ENCODE peak calls at places on chromosomes 12 and 14, in ten cellular contexts. Q, L, G, P, N, I, V, E, C and Z are unnamed samples.

GRCh38 chr12:65490193-65490592 is 211.7 kb downstream of the MSRB3 start:
- DNase-seq in Q (no peak), L (no peak), G (no peak), P (no peak), N (peak; percentile 30), I (no peak), V (no peak), E (no peak), C (no peak), Z (no peak)

GRCh38 chr14:100644784-100645183 is 57.6 kb upstream of the BEGAIN start:
- DNase-seq in Q (no peak), L (no peak), G (no peak), P (no peak), N (no peak), I (no peak), V (no peak), E (no peak), C (no peak), Z (no peak)

GRCh38 chr12:72098622-72099021 is 160.0 kb downstream of the TPH2 start:
- DNase-seq in Q (peak; percentile 38), L (no peak), G (no peak), P (no peak), N (no peak), I (no peak), V (no peak), E (no peak), C (no peak), Z (no peak)

GRCh38 chr12:60689137-60689536 is 1093.3 kb downstream of the SLC16A7 start:
- DNase-seq in Q (no peak), L (no peak), G (no peak), P (no peak), N (no peak), I (no peak), V (no peak), E (no peak), C (no peak), Z (no peak)

GRCh38 chr12:120536064-120536791 is 2.1 kb downstream of the RNF10 start:
- DNase-seq in Q (no peak), L (no peak), G (peak; percentile 17), P (no peak), N (no peak), I (no peak), V (no peak), E (peak; percentile 27), C (no peak), Z (no peak)

GRCh38 chr12:130081420-130081819 is 80.8 kb upstream of the FZD10 start:
- DNase-seq in Q (no peak), L (no peak), G (no peak), P (no peak), N (no peak), I (no peak), V (no peak), E (no peak), C (no peak), Z (no peak)

GRCh38 chr12:32470936-32471335 is 71.6 kb downstream of the FGD4 start:
- DNase-seq in Q (no peak), L (no peak), G (no peak), P (no peak), N (no peak), I (no peak), V (no peak), E (no peak), C (no peak), Z (no peak)

GRCh38 chr14:89660183-89660582 is 243.2 kb upstream of the FOXN3 start:
- DNase-seq in Q (peak; percentile 27), L (peak; percentile 18), G (no peak), P (no peak), N (no peak), I (no peak), V (no peak), E (no peak), C (no peak), Z (no peak)

GRCh38 chr12:27488479-27488878 is 35.5 kb upstream of the PPFIBP1 start:
- DNase-seq in Q (no peak), L (no peak), G (no peak), P (no peak), N (peak; percentile 14), I (no peak), V (no peak), E (no peak), C (no peak), Z (no peak)

GRCh38 chr12:19945559-19946485 is 422.5 kb upstream of the PDE3A start:
- DNase-seq in Q (no peak), L (no peak), G (no peak), P (no peak), N (no peak), I (no peak), V (no peak), E (no peak), C (no peak), Z (no peak)

GRCh38 chr12:85759217-85759616 is 77.0 kb downstream of the RASSF9 start:
- DNase-seq in Q (no peak), L (no peak), G (no peak), P (no peak), N (no peak), I (no peak), V (no peak), E (no peak), C (no peak), Z (no peak)

GRCh38 chr14:36676236-36676635 is 14.6 kb downstream of the PAX9 start:
- DNase-seq in Q (no peak), L (no peak), G (no peak), P (no peak), N (no peak), I (no peak), V (no peak), E (no peak), C (no peak), Z (no peak)

GRCh38 chr14:103801459-103801858 is 45.9 kb downstream of the PPP1R13B start:
- DNase-seq in Q (peak; percentile 83), L (no peak), G (no peak), P (no peak), N (peak; percentile 40), I (no peak), V (peak; percentile 77), E (no peak), C (no peak), Z (no peak)

GRCh38 chr14:30656190-30656632 is 34.1 kb downstream of the SCFD1 start:
- DNase-seq in Q (peak; percentile 38), L (peak; percentile 20), G (no peak), P (no peak), N (peak; percentile 18), I (no peak), V (no peak), E (peak; percentile 7), C (peak; percentile 54), Z (peak; percentile 15)

GRCh38 chr12:12561305-12562015 is 1.2 kb downstream of the DUSP16 start:
- DNase-seq in Q (peak; percentile 41), L (peak; percentile 74), G (peak; percentile 89), P (no peak), N (peak; percentile 65), I (peak; percentile 32), V (peak; percentile 15), E (peak; percentile 41), C (peak; percentile 58), Z (peak; percentile 43)

GRCh38 chr12:58296818-58297217 is 355.5 kb downstream of the ATP23 start:
- DNase-seq in Q (no peak), L (no peak), G (no peak), P (no peak), N (no peak), I (no peak), V (no peak), E (no peak), C (no peak), Z (no peak)

GRCh38 chr14:30995674-30996073 is 29.8 kb upstream of the AP4S1 start:
- DNase-seq in Q (no peak), L (no peak), G (no peak), P (no peak), N (no peak), I (no peak), V (no peak), E (no peak), C (no peak), Z (no peak)

GRCh38 chr12:68163546-68164210 is 4.1 kb upstream of the IFNG start:
- DNase-seq in Q (no peak), L (no peak), G (no peak), P (no peak), N (no peak), I (no peak), V (no peak), E (no peak), C (no peak), Z (no peak)